ENCODE peak calls at places on chromosomes 7 and 10, in four cellular contexts. One of them, this sample, is unnamed.
A peak's percentile ranks its signal among the peaks of the same experiment; 100 is the strongest.

GRCh38 chr7:40310213-40310612 is 175.4 kb downstream of the SUGCT start:
- DNase-seq in body of pancreas: no peak
- DNase-seq in testis: no peak
- DNase-seq in A549: no peak
- DNase-seq in this sample: no peak

GRCh38 chr10:70584941-70585544 is 17.5 kb downstream of the PRF1 start:
- DNase-seq in body of pancreas: no peak
- DNase-seq in testis: no peak
- DNase-seq in A549: no peak
- DNase-seq in this sample: peak; percentile 91

GRCh38 chr10:102802920-102803534 is 34.2 kb downstream of the CYP17A1 start:
- DNase-seq in body of pancreas: peak; percentile 37
- DNase-seq in testis: no peak
- DNase-seq in A549: no peak
- DNase-seq in this sample: no peak

GRCh38 chr10:122112625-122113160 is 123.7 kb downstream of the TACC2 start:
- DNase-seq in body of pancreas: peak; percentile 92
- DNase-seq in testis: peak; percentile 84
- DNase-seq in A549: peak; percentile 93
- DNase-seq in this sample: peak; percentile 62

GRCh38 chr7:92631067-92631829 is 41.1 kb upstream of the FAM133B start:
- DNase-seq in body of pancreas: no peak
- DNase-seq in testis: no peak
- DNase-seq in A549: no peak
- DNase-seq in this sample: peak; percentile 17

GRCh38 chr10:116866987-116867595 is 17.8 kb downstream of the ENO4 start:
- DNase-seq in body of pancreas: no peak
- DNase-seq in testis: no peak
- DNase-seq in A549: no peak
- DNase-seq in this sample: no peak

GRCh38 chr7:22864855-22865606 is 42.4 kb upstream of the TOMM7 start:
- DNase-seq in body of pancreas: no peak
- DNase-seq in testis: no peak
- DNase-seq in A549: no peak
- DNase-seq in this sample: peak; percentile 82

GRCh38 chr7:147818338-147818737 is 772.2 kb upstream of the C7orf33 start:
- DNase-seq in body of pancreas: no peak
- DNase-seq in testis: no peak
- DNase-seq in A549: no peak
- DNase-seq in this sample: peak; percentile 33

GRCh38 chr10:70540789-70541360 is 61.7 kb downstream of the PRF1 start:
- DNase-seq in body of pancreas: no peak
- DNase-seq in testis: no peak
- DNase-seq in A549: no peak
- DNase-seq in this sample: no peak

GRCh38 chr10:132310701-132311337 is 3.1 kb upstream of the STK32C start:
- DNase-seq in body of pancreas: no peak
- DNase-seq in testis: no peak
- DNase-seq in A549: no peak
- DNase-seq in this sample: no peak

GRCh38 chr7:134720091-134720935 is 59.1 kb upstream of the CALD1 start:
- DNase-seq in body of pancreas: no peak
- DNase-seq in testis: no peak
- DNase-seq in A549: no peak
- DNase-seq in this sample: no peak

GRCh38 chr7:103735377-103735776 is 254.1 kb downstream of the RELN start:
- DNase-seq in body of pancreas: no peak
- DNase-seq in testis: no peak
- DNase-seq in A549: no peak
- DNase-seq in this sample: no peak

GRCh38 chr10:37860494-37861190 is 3.2 kb upstream of the ZNF248 start:
- DNase-seq in body of pancreas: no peak
- DNase-seq in testis: no peak
- DNase-seq in A549: no peak
- DNase-seq in this sample: peak; percentile 33

GRCh38 chr10:114876602-114877300 is 55.2 kb downstream of the FHIP2A start:
- DNase-seq in body of pancreas: peak; percentile 67
- DNase-seq in testis: peak; percentile 83
- DNase-seq in A549: peak; percentile 87
- DNase-seq in this sample: peak; percentile 86

GRCh38 chr7:105952917-105953595 is 10.0 kb upstream of the CDHR3 start:
- DNase-seq in body of pancreas: no peak
- DNase-seq in testis: no peak
- DNase-seq in A549: no peak
- DNase-seq in this sample: no peak

GRCh38 chr10:63703113-63703670 is 182.0 kb downstream of the REEP3 start:
- DNase-seq in body of pancreas: peak; percentile 61
- DNase-seq in testis: no peak
- DNase-seq in A549: no peak
- DNase-seq in this sample: peak; percentile 97
- TF ChIP-seq POLR2A in body of pancreas: peak; percentile 10
- TF ChIP-seq POLR2A in testis: no peak
- TF ChIP-seq POLR2A in A549: no peak
- TF ChIP-seq POLR2A in this sample: no peak

DNA sequence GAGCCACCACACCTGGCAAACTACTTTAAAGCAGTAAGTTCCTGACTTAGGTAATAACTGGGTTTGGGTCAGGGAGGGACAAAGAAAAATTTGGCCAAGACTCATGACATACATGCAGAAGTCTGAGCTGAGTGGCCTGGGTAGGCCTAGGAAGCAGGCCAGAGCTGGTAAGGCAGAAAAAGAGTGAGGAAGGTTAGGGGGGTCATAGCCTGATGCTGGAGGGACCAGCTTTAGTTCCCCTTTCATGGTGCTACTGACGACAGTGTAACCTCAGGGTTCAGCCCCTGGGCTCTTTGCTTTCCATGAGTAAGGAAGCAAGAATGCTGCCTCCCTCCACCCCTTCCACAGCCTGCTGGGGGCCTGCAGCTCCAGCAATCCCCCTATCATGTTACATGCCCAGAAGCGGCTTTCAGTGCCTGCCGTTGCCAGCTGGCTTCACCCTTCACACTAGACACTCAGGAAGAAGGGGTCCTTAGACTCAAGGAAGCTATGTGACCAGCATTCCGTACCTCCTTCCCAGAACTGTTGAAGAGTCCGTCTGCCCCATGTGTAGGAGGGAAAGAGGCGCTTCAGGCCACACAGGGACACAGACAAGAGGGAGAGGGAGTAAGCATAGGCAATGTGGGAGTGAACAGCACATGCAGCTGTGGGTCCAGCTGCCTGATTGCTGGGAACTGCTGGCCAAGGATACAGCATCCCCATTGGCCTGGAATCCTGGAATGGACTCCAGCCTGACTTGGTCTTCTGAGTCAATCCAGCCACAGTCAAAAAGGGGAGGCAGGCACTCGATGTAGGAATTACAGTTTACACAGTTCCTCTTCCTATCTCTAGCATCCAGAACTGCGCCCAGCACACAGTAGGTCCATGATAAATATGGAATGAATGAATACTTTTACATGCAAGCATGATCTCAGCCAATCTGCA is 4.1 kb upstream of the PLAU start:
- DNase-seq in body of pancreas: peak; percentile 36
- DNase-seq in testis: peak; percentile 82
- DNase-seq in A549: peak; percentile 78
- DNase-seq in this sample: peak; percentile 87
- TF ChIP-seq CTCF in body of pancreas: no peak
- TF ChIP-seq CTCF in testis: no peak
- TF ChIP-seq CTCF in A549: no peak
- TF ChIP-seq CTCF in this sample: no peak

GRCh38 chr10:93893646-93894515 is at the start of gene SLC35G1:
- DNase-seq in body of pancreas: peak; percentile 77
- DNase-seq in testis: peak; percentile 73
- DNase-seq in A549: peak; percentile 83
- DNase-seq in this sample: peak; percentile 76
- TF ChIP-seq POLR2A in body of pancreas: peak; percentile 84
- TF ChIP-seq POLR2A in testis: no peak
- TF ChIP-seq POLR2A in A549: peak; percentile 99
- TF ChIP-seq POLR2A in this sample: peak; percentile 85

DNA sequence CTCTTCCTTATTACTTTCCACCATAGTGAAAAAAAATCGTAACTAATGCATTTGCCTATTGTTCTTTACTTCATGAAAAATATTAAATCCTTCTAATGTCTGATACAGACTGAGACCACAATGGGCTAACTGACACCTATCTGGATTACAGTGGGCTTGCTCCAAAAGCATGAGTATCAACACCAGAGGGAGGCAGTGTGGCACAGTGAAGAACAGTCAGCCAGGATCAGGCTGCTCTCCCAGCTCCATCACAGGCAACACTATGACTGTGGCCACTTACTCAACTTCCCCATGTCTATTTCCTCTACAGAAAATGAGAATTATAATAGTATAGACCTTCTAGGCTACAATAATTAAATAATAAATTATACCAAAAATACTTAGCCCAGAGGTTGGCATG is 97.2 kb downstream of the SLC25A13 start:
- DNase-seq in body of pancreas: no peak
- DNase-seq in testis: no peak
- DNase-seq in A549: no peak
- DNase-seq in this sample: peak; percentile 50
- TF ChIP-seq CTCF in body of pancreas: no peak
- TF ChIP-seq CTCF in testis: no peak
- TF ChIP-seq CTCF in A549: peak; percentile 15
- TF ChIP-seq CTCF in this sample: peak; percentile 30

GRCh38 chr7:150738092-150739044 is 1.1 kb downstream of the GIMAP5 start:
- DNase-seq in body of pancreas: no peak
- DNase-seq in testis: no peak
- DNase-seq in A549: no peak
- DNase-seq in this sample: no peak
- TF ChIP-seq POLR2A in body of pancreas: peak; percentile 24
- TF ChIP-seq POLR2A in testis: no peak
- TF ChIP-seq POLR2A in A549: no peak
- TF ChIP-seq POLR2A in this sample: no peak

This sample was measured in NB4.